ENCODE peak calls at places on chromosomes 6 and 20, in eight cellular contexts. J is GM12865, N is AG04449, Y is pancreas, G is BJ, H is mesothelial cell of epicardium, O is body of pancreas, Z is fibroblast of pulmonary artery. K is an unnamed sample.

GRCh38 chr6:11366183-11366933 is 133.9 kb upstream of the NEDD9 start:
- DNase-seq in J (peak; percentile 89), N (no peak), Y (no peak), G (no peak), H (no peak), O (no peak), Z (no peak), K (no peak)

GRCh38 chr6:135209803-135210202 is 28.7 kb downstream of the MYB start:
- DNase-seq in J (no peak), N (no peak), Y (no peak), G (no peak), H (no peak), O (no peak), Z (no peak), K (peak; percentile 17)

GRCh38 chr6:26215200-26216014 is 128.2 kb downstream of the HFE start:
- DNase-seq in J (peak; percentile 80), N (no peak), Y (no peak), G (no peak), H (no peak), O (no peak), Z (peak; percentile 27), K (peak; percentile 23)

GRCh38 chr6:68634503-68635411 is at the start of gene ADGRB3:
- DNase-seq in J (peak; percentile 82), N (no peak), Y (peak; percentile 38), G (no peak), H (peak; percentile 83), O (peak; percentile 75), Z (peak; percentile 79), K (peak; percentile 77)

GRCh38 chr20:37925265-37926165 is 22.6 kb downstream of the VSTM2L start:
- DNase-seq in J (no peak), N (no peak), Y (no peak), G (no peak), H (no peak), O (no peak), Z (no peak), K (no peak)

GRCh38 chr6:158142789-158143188 is 25.3 kb downstream of the SERAC1 start:
- DNase-seq in J (no peak), N (peak; percentile 46), Y (peak; percentile 38), G (peak; percentile 63), H (no peak), O (peak; percentile 36), Z (peak; percentile 80), K (no peak)

GRCh38 chr20:50745634-50746137 is 14.3 kb downstream of the PARD6B start:
- DNase-seq in J (no peak), N (no peak), Y (no peak), G (no peak), H (no peak), O (no peak), Z (no peak), K (no peak)

GRCh38 chr6:158285321-158285960 is 26.8 kb upstream of the TULP4 start:
- DNase-seq in J (no peak), N (no peak), Y (no peak), G (no peak), H (no peak), O (no peak), Z (no peak), K (no peak)

GRCh38 chr6:35473075-35473848 is 5.1 kb downstream of the RPL10A start:
- DNase-seq in J (peak; percentile 49), N (no peak), Y (no peak), G (no peak), H (no peak), O (no peak), Z (no peak), K (no peak)

GRCh38 chr6:42269974-42270510 is 52.4 kb upstream of the MRPS10 start:
- DNase-seq in J (peak; percentile 77), N (no peak), Y (no peak), G (no peak), H (no peak), O (no peak), Z (no peak), K (no peak)

GRCh38 chr6:70479236-70479635 is 65.9 kb downstream of the FAM135A start:
- DNase-seq in J (no peak), N (no peak), Y (no peak), G (no peak), H (no peak), O (no peak), Z (peak; percentile 61), K (no peak)

GRCh38 chr6:132333639-132334516 is 67.4 kb downstream of the MOXD1 start:
- DNase-seq in J (no peak), N (peak; percentile 63), Y (peak; percentile 52), G (peak; percentile 72), H (no peak), O (peak; percentile 72), Z (peak; percentile 82), K (no peak)

GRCh38 chr20:10065154-10065833 is 30.5 kb downstream of the ANKEF1 start:
- DNase-seq in J (no peak), N (no peak), Y (no peak), G (no peak), H (no peak), O (no peak), Z (no peak), K (no peak)
- TF ChIP-seq CTCF in J (no peak), N (no peak), Y (no peak), G (no peak), H (no peak), O (no peak), Z (no peak), K (no peak)

GRCh38 chr6:72669324-72669723 is 47.5 kb downstream of the KCNQ5 start:
- DNase-seq in J (no peak), N (no peak), Y (no peak), G (no peak), H (no peak), O (no peak), Z (no peak), K (no peak)
- TF ChIP-seq CTCF in J (no peak), N (no peak), Y (no peak), G (no peak), H (no peak), O (no peak), Z (no peak), K (no peak)

DNA sequence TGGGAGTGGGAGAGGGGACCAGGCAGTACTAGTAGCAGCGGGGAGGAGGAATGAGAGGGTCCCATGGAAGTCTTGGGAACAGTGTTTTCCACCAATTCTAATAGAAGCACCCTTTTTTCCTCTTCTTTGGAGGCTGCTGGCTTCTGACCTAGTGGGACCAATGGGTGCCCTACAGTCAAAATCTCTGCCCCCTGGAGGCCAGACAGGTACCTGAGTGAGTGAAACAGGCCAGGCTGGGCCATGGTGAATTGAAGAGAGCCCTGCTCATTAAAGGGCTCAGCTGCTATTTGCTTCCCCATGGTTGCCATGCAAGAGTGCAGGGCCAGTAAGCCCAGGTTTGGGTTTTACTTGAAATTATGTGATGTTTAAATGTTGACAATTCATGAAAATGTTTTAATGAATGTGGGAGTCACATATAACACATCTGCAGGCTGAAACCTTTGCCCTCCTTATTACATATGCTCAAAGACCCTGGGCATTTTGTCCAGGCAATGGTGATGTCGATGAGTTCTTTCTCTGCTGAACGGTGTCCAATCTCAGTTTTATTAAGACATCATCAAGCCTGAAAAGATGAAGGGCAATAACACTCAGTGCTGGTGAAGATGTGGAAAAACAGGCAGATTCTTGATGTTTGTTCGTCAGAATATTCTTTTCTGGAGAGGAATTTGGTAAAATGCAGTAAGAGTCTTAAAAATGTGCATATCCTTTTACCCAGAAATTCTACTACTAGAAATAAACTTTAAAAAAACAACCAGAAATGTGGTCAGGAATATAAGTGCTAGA is 42.3 kb upstream of the OCSTAMP start:
- DNase-seq in J (peak; percentile 35), N (no peak), Y (no peak), G (no peak), H (no peak), O (no peak), Z (no peak), K (no peak)
- TF ChIP-seq CTCF in J (peak; percentile 11), N (no peak), Y (no peak), G (no peak), H (no peak), O (no peak), Z (no peak), K (no peak)

GRCh38 chr6:33607784-33608161 is 13.3 kb upstream of the ITPR3 start:
- DNase-seq in J (peak; percentile 65), N (no peak), Y (no peak), G (no peak), H (no peak), O (peak; percentile 25), Z (no peak), K (no peak)
- TF ChIP-seq CTCF in J (peak; percentile 65), N (peak; percentile 1), Y (no peak), G (peak; percentile 9), H (no peak), O (no peak), Z (peak; percentile 11), K (no peak)

DNA sequence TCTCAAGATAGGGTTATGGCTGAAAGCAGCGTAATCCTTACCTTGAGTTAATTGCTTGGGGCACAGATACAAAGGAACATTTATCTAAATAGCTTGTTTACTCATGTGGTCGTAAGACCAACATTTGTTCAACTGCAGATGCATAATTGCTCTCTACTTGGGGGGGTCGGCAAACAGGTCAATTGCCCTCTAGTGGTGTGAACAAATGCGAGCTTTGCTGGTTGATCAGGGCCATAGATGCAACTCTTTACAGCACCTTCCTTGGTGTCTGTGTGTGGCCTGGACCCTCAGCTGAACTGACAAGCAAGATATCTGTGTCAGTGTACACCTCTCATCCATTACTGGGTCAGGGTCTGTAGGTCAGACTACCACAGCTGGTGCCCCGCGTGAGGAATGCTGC is 24.1 kb downstream of the HLA-DPA1 start:
- DNase-seq in J (peak; percentile 61), N (no peak), Y (no peak), G (no peak), H (no peak), O (no peak), Z (no peak), K (no peak)
- TF ChIP-seq CTCF in J (peak; percentile 61), N (no peak), Y (no peak), G (no peak), H (no peak), O (no peak), Z (peak; percentile 27), K (no peak)

DNA sequence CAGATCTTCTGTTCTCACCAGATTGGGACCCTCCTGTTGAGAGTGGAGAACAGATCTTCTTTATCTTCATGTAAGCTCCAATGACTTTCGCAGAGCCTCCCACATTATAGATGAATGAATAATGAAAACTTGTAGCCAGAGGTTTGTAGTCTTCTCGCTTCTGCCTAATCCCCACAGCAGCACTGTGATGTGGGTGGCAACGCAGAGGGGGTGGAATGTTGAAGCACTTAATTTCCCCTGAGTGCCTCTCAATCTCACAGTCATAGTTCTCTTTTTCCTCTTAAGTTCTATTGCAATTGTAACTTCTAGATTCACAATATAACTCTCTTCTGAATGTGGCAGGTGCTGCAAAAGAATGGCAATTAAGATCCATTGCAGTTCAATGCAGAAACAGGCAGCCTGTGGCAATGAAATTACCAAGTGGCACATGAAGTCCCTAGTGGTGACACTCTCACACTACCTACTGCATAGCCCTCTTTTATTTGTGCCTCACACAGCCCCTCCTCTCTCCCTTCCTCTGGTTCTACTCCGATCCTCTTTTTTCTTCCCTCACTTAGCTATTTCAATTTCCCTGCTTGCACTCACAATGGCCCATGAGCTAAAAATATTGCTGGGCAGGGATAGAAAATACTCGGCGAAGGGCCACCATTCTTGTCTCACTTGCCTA is 281.9 kb downstream of the UBE3D start:
- DNase-seq in J (peak; percentile 28), N (no peak), Y (no peak), G (no peak), H (no peak), O (no peak), Z (no peak), K (no peak)
- TF ChIP-seq CTCF in J (peak; percentile 41), N (no peak), Y (no peak), G (no peak), H (no peak), O (no peak), Z (no peak), K (no peak)

K was measured in thyroid gland.